ENCODE peak calls at places on chromosomes 13 and 19, in six cellular contexts. One of them, this sample, is unnamed.

GRCh38 chr13:51861728-51862300 is at the start of gene CCDC70:
- DNase-seq in A549: peak; percentile 8
- DNase-seq in IMR-90: peak; percentile 39
- DNase-seq in cardiac muscle cell: peak; percentile 18
- DNase-seq in K562: peak; percentile 50
- DNase-seq in breast epithelium: no peak
- DNase-seq in this sample: no peak

GRCh38 chr13:30143671-30144400 is 163.5 kb downstream of the KATNAL1 start:
- DNase-seq in A549: no peak
- DNase-seq in IMR-90: peak; percentile 81
- DNase-seq in cardiac muscle cell: peak; percentile 61
- DNase-seq in K562: no peak
- DNase-seq in breast epithelium: no peak
- DNase-seq in this sample: no peak

GRCh38 chr13:30395192-30396158 is 26.8 kb upstream of the UBE2L5 start:
- DNase-seq in A549: peak; percentile 88
- DNase-seq in IMR-90: peak; percentile 93
- DNase-seq in cardiac muscle cell: peak; percentile 98
- DNase-seq in K562: peak; percentile 55
- DNase-seq in breast epithelium: peak; percentile 94
- DNase-seq in this sample: peak; percentile 95

GRCh38 chr13:93260591-93260990 is 34.0 kb downstream of the GPC6 start:
- DNase-seq in A549: no peak
- DNase-seq in IMR-90: peak; percentile 44
- DNase-seq in cardiac muscle cell: peak; percentile 48
- DNase-seq in K562: no peak
- DNase-seq in breast epithelium: no peak
- DNase-seq in this sample: no peak

GRCh38 chr13:92265408-92265807 is 867.0 kb downstream of the GPC5 start:
- DNase-seq in A549: no peak
- DNase-seq in IMR-90: peak; percentile 0
- DNase-seq in cardiac muscle cell: peak; percentile 85
- DNase-seq in K562: no peak
- DNase-seq in breast epithelium: no peak
- DNase-seq in this sample: no peak

GRCh38 chr19:10699650-10700335 is 1.4 kb upstream of the QTRT1 start:
- DNase-seq in A549: peak; percentile 63
- DNase-seq in IMR-90: peak; percentile 54
- DNase-seq in cardiac muscle cell: peak; percentile 72
- DNase-seq in K562: peak; percentile 82
- DNase-seq in breast epithelium: no peak
- DNase-seq in this sample: no peak

GRCh38 chr13:112066624-112067004 is 335 bp upstream of the SOX1 start:
- DNase-seq in A549: no peak
- DNase-seq in IMR-90: no peak
- DNase-seq in cardiac muscle cell: peak; percentile 58
- DNase-seq in K562: no peak
- DNase-seq in breast epithelium: no peak
- DNase-seq in this sample: no peak

GRCh38 chr13:75776550-75776949 is 140.4 kb downstream of the LMO7 start:
- DNase-seq in A549: no peak
- DNase-seq in IMR-90: no peak
- DNase-seq in cardiac muscle cell: no peak
- DNase-seq in K562: no peak
- DNase-seq in breast epithelium: no peak
- DNase-seq in this sample: no peak

GRCh38 chr13:78137404-78138142 is 218.9 kb upstream of the EDNRB start:
- DNase-seq in A549: peak; percentile 50
- DNase-seq in IMR-90: peak; percentile 72
- DNase-seq in cardiac muscle cell: peak; percentile 74
- DNase-seq in K562: peak; percentile 41
- DNase-seq in breast epithelium: no peak
- DNase-seq in this sample: no peak

GRCh38 chr19:55452381-55453325 is 8.8 kb downstream of the ISOC2 start:
- DNase-seq in A549: peak; percentile 80
- DNase-seq in IMR-90: peak; percentile 79
- DNase-seq in cardiac muscle cell: peak; percentile 88
- DNase-seq in K562: peak; percentile 97
- DNase-seq in breast epithelium: peak; percentile 68
- DNase-seq in this sample: peak; percentile 81

GRCh38 chr13:91368676-91369425 is 21.4 kb downstream of the MIR17HG start:
- DNase-seq in A549: no peak
- DNase-seq in IMR-90: peak; percentile 19
- DNase-seq in cardiac muscle cell: peak; percentile 14
- DNase-seq in K562: no peak
- DNase-seq in breast epithelium: no peak
- DNase-seq in this sample: no peak

GRCh38 chr13:111382877-111383276 is 62.4 kb downstream of the TEX29 start:
- DNase-seq in A549: no peak
- DNase-seq in IMR-90: no peak
- DNase-seq in cardiac muscle cell: no peak
- DNase-seq in K562: no peak
- DNase-seq in breast epithelium: no peak
- DNase-seq in this sample: no peak

GRCh38 chr13:47067296-47067695 is 170.4 kb upstream of the HTR2A start:
- DNase-seq in A549: no peak
- DNase-seq in IMR-90: no peak
- DNase-seq in cardiac muscle cell: no peak
- DNase-seq in K562: no peak
- DNase-seq in breast epithelium: no peak
- DNase-seq in this sample: no peak

GRCh38 chr19:49474545-49474930 is 523 bp downstream of the FLT3LG start:
- DNase-seq in A549: no peak
- DNase-seq in IMR-90: no peak
- DNase-seq in cardiac muscle cell: no peak
- DNase-seq in K562: no peak
- DNase-seq in breast epithelium: no peak
- DNase-seq in this sample: no peak

GRCh38 chr19:49472936-49473335 is 1.1 kb upstream of the FLT3LG start:
- DNase-seq in A549: no peak
- DNase-seq in IMR-90: no peak
- DNase-seq in cardiac muscle cell: no peak
- DNase-seq in K562: no peak
- DNase-seq in breast epithelium: no peak
- DNase-seq in this sample: no peak

GRCh38 chr19:49475995-49476880 is 2.2 kb downstream of the FLT3LG start:
- DNase-seq in A549: peak; percentile 80
- DNase-seq in IMR-90: no peak
- DNase-seq in cardiac muscle cell: peak; percentile 53
- DNase-seq in K562: peak; percentile 76
- DNase-seq in breast epithelium: no peak
- DNase-seq in this sample: no peak

GRCh38 chr19:49473868-49474544 is at the start of gene FLT3LG:
- DNase-seq in A549: peak; percentile 61
- DNase-seq in IMR-90: peak; percentile 69
- DNase-seq in cardiac muscle cell: peak; percentile 78
- DNase-seq in K562: peak; percentile 87
- DNase-seq in breast epithelium: peak; percentile 79
- DNase-seq in this sample: peak; percentile 80

GRCh38 chr19:49475191-49475932 is 1.3 kb downstream of the FLT3LG start:
- DNase-seq in A549: no peak
- DNase-seq in IMR-90: no peak
- DNase-seq in cardiac muscle cell: no peak
- DNase-seq in K562: no peak
- DNase-seq in breast epithelium: no peak
- DNase-seq in this sample: no peak
- H3K4me1 ChIP-seq in A549: peaks cover 21% of the 10 kb centered on the region
- H3K4me1 ChIP-seq in IMR-90: peaks cover 11% of the 10 kb centered on the region
- H3K4me1 ChIP-seq in cardiac muscle cell: no peaks in the 10 kb centered on the region
- H3K4me1 ChIP-seq in K562: peaks cover 44% of the 10 kb centered on the region
- H3K4me1 ChIP-seq in breast epithelium: no peaks in the 10 kb centered on the region
- H3K4me1 ChIP-seq in this sample: no peaks in the 10 kb centered on the region

DNA sequence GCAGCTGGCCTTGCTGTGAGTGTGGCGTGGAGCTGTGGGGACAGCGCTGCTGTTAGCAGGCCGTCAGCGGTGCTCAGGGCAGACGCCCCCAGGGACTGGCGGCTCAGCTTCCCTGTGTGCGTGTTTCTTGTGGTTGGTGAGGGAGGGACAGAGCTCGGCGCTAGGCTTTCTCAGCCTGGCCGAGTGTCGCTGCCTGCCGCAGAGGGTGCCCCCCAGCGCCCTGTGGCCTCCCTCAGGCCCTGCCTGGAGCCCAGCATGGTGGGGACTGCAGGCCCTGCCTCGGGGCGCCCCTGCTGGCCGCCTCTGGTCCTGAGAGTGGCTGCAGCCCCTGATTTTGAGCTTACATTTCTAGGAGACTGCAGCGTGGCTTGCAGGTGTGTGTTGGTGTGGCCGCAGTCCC is 35.5 kb downstream of the DOT1L start:
- DNase-seq in A549: peak; percentile 23
- DNase-seq in IMR-90: no peak
- DNase-seq in cardiac muscle cell: no peak
- DNase-seq in K562: peak; percentile 19
- DNase-seq in breast epithelium: no peak
- DNase-seq in this sample: no peak
- TF ChIP-seq CTCF in A549: no peak
- TF ChIP-seq CTCF in IMR-90: peak; percentile 28
- TF ChIP-seq CTCF in cardiac muscle cell: peak; percentile 28
- TF ChIP-seq CTCF in K562: peak; percentile 46
- TF ChIP-seq CTCF in breast epithelium: no peak
- TF ChIP-seq CTCF in this sample: no peak

GRCh38 chr13:114106526-114106925 is 25.9 kb downstream of the RASA3 start:
- DNase-seq in A549: no peak
- DNase-seq in IMR-90: no peak
- DNase-seq in cardiac muscle cell: no peak
- DNase-seq in K562: no peak
- DNase-seq in breast epithelium: peak; percentile 39
- DNase-seq in this sample: no peak
- H3K4me3 ChIP-seq in A549: no peak overlapping the region
- H3K4me3 ChIP-seq in IMR-90: no peak overlapping the region
- H3K4me3 ChIP-seq in cardiac muscle cell: no peak overlapping the region
- H3K4me3 ChIP-seq in K562: no peak overlapping the region
- H3K4me3 ChIP-seq in breast epithelium: no peak overlapping the region
- H3K4me3 ChIP-seq in this sample: no peak overlapping the region

GRCh38 chr19:30054210-30054609 is 112.2 kb downstream of the URI1 start:
- DNase-seq in A549: no peak
- DNase-seq in IMR-90: no peak
- DNase-seq in cardiac muscle cell: no peak
- DNase-seq in K562: no peak
- DNase-seq in breast epithelium: no peak
- DNase-seq in this sample: no peak
- H3K4me1 ChIP-seq in A549: no peaks in the 10 kb centered on the region
- H3K4me1 ChIP-seq in IMR-90: no peaks in the 10 kb centered on the region
- H3K4me1 ChIP-seq in cardiac muscle cell: no peaks in the 10 kb centered on the region
- H3K4me1 ChIP-seq in K562: no peaks in the 10 kb centered on the region
- H3K4me1 ChIP-seq in breast epithelium: no peaks in the 10 kb centered on the region
- H3K4me1 ChIP-seq in this sample: no peaks in the 10 kb centered on the region

GRCh38 chr19:54096642-54097106 is 3.9 kb downstream of the OSCAR start:
- DNase-seq in A549: peak; percentile 79
- DNase-seq in IMR-90: peak; percentile 17
- DNase-seq in cardiac muscle cell: peak; percentile 60
- DNase-seq in K562: peak; percentile 56
- DNase-seq in breast epithelium: no peak
- DNase-seq in this sample: no peak
- TF ChIP-seq CTCF in A549: no peak
- TF ChIP-seq CTCF in IMR-90: peak; percentile 34
- TF ChIP-seq CTCF in cardiac muscle cell: peak; percentile 41
- TF ChIP-seq CTCF in K562: peak; percentile 48
- TF ChIP-seq CTCF in breast epithelium: no peak
- TF ChIP-seq CTCF in this sample: no peak

GRCh38 chr13:99658266-99658991 is 157.2 kb downstream of the TM9SF2 start:
- DNase-seq in A549: peak; percentile 64
- DNase-seq in IMR-90: peak; percentile 25
- DNase-seq in cardiac muscle cell: peak; percentile 69
- DNase-seq in K562: peak; percentile 5
- DNase-seq in breast epithelium: peak; percentile 57
- DNase-seq in this sample: peak; percentile 53
- H3K4me3 ChIP-seq in A549: peak overlapping the region; percentile 46
- H3K4me3 ChIP-seq in IMR-90: peak overlapping the region; percentile 3
- H3K4me3 ChIP-seq in cardiac muscle cell: peak overlapping the region; percentile 7
- H3K4me3 ChIP-seq in K562: no peak overlapping the region
- H3K4me3 ChIP-seq in breast epithelium: peak overlapping the region; percentile 78
- H3K4me3 ChIP-seq in this sample: peak overlapping the region; percentile 39

DNA sequence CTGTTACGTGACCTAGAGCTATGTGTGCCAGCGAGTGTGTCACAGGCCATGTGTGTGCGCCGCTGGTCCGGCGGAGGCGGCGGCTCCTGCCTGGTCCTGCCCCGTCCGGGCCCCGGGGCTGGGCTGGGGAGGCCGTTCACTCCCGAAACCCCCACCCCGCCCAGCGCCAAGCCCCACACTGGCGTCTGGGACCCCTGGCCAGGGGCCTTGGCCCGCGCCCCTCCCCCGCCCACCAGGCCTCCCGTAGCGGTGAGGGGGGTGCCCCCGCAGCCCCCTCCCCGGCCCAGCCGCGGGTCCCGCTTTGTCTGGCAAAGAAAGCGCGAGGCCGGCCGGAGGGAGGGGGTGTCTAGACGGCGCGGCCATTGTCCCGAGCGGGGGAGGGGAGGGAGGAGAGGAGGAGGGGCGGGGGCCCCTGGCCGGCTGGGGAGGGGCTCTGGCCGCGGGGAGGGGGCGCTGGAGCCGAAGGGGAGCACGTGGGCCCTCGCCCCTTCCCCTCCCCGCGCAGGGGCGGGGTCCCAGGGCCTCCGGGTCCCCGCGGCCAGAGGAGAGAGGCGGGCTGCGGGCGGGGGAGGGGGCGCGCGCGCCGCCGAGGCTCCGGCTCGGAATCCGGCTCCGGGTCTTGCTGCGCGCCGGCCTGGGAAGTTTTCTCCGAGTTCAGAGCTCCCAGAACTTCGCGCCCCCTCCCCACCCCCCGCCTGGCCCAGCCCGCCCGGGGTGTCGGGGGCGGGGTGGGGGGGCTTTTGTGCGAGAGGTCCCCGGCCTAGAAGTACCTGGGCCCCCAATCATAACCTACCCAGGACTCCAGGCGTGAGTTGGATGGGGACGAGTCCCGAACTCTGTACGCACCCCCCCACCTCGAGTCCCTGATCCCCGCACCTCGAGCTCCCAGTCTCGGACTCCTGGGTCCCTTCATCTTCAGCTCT is 882 bp downstream of the NOTCH3 start:
- DNase-seq in A549: no peak
- DNase-seq in IMR-90: peak; percentile 16
- DNase-seq in cardiac muscle cell: peak; percentile 41
- DNase-seq in K562: no peak
- DNase-seq in breast epithelium: peak; percentile 68
- DNase-seq in this sample: no peak
- H3K4me1 ChIP-seq in A549: peaks cover 18% of the 10 kb centered on the region
- H3K4me1 ChIP-seq in IMR-90: peaks cover 15% of the 10 kb centered on the region
- H3K4me1 ChIP-seq in cardiac muscle cell: no peaks in the 10 kb centered on the region
- H3K4me1 ChIP-seq in K562: peaks cover 23% of the 10 kb centered on the region
- H3K4me1 ChIP-seq in breast epithelium: peaks cover 13% of the 10 kb centered on the region
- H3K4me1 ChIP-seq in this sample: peaks cover 16% of the 10 kb centered on the region